ENCODE peak calls at places on chromosomes 1 and 21, in six cellular contexts. Y is psoas muscle, L is AG10803, R is fibroblast of gingiva, K is SW 1271, Z is NCI-H460. A is an unnamed sample.

GRCh38 chr1:24770891-24771290 is 25.6 kb downstream of the CLIC4 start:
- DNase-seq in Y (no peak), L (peak), R (peak), K (no peak), Z (no peak), A (no peak)

GRCh38 chr1:10211805-10212405 is 1.5 kb downstream of the KIF1B start:
- DNase-seq in Y (peak), L (no peak), R (no peak), K (peak), Z (no peak), A (no peak)

GRCh38 chr1:182083851-182084486 is 22.5 kb upstream of the ZNF648 start:
- DNase-seq in Y (no peak), L (no peak), R (no peak), K (no peak), Z (no peak), A (no peak)

GRCh38 chr21:45431781-45432572 is 27.0 kb downstream of the COL18A1 start:
- DNase-seq in Y (no peak), L (no peak), R (no peak), K (no peak), Z (no peak), A (no peak)

GRCh38 chr1:105137543-105138444 is 1388.1 kb downstream of the AMY1C start:
- DNase-seq in Y (no peak), L (no peak), R (no peak), K (peak), Z (peak), A (peak)

GRCh38 chr1:155223017-155223416 is 14.5 kb downstream of the MTX1 start:
- DNase-seq in Y (no peak), L (no peak), R (no peak), K (no peak), Z (no peak), A (no peak)

GRCh38 chr21:45293726-45294401 is 6.2 kb upstream of the POFUT2 start:
- DNase-seq in Y (no peak), L (peak), R (no peak), K (no peak), Z (no peak), A (no peak)

GRCh38 chr1:62271932-62272728 is 47.1 kb downstream of the KANK4 start:
- DNase-seq in Y (no peak), L (peak), R (no peak), K (no peak), Z (no peak), A (no peak)

GRCh38 chr1:153951183-153951582 is 4.7 kb upstream of the DENND4B start:
- DNase-seq in Y (no peak), L (no peak), R (no peak), K (no peak), Z (no peak), A (no peak)

GRCh38 chr1:205324781-205325180 is 3.2 kb upstream of the NUAK2 start:
- DNase-seq in Y (no peak), L (peak), R (no peak), K (no peak), Z (no peak), A (no peak)

GRCh38 chr21:34639882-34640788 is 25.2 kb upstream of the RCAN1 start:
- DNase-seq in Y (no peak), L (no peak), R (no peak), K (no peak), Z (no peak), A (no peak)

GRCh38 chr1:27350673-27351540 is 9.1 kb downstream of the SYTL1 start:
- DNase-seq in Y (peak), L (no peak), R (no peak), K (no peak), Z (no peak), A (no peak)

GRCh38 chr1:106526650-106527049 is 529.8 kb upstream of the PRMT6 start:
- DNase-seq in Y (no peak), L (peak), R (peak), K (peak), Z (no peak), A (no peak)

GRCh38 chr1:221263831-221264767 is 384.9 kb downstream of the HLX start:
- DNase-seq in Y (peak), L (peak), R (peak), K (peak), Z (peak), A (peak)

GRCh38 chr1:58721247-58721820 is 21.5 kb upstream of the MYSM1 start:
- DNase-seq in Y (no peak), L (peak), R (no peak), K (no peak), Z (no peak), A (no peak)

GRCh38 chr1:181128592-181129497 is 40.3 kb downstream of the IER5 start:
- DNase-seq in Y (no peak), L (no peak), R (no peak), K (no peak), Z (no peak), A (no peak)

GRCh38 chr1:33093004-33093403 is 12.1 kb downstream of the AZIN2 start:
- DNase-seq in Y (no peak), L (no peak), R (no peak), K (no peak), Z (no peak), A (no peak)

GRCh38 chr1:10909697-10910489 is 102.6 kb upstream of the TARDBP start:
- DNase-seq in Y (peak), L (no peak), R (no peak), K (no peak), Z (peak), A (no peak)

GRCh38 chr1:32023351-32023750 is 9.7 kb downstream of the KHDRBS1 start:
- DNase-seq in Y (no peak), L (no peak), R (no peak), K (no peak), Z (no peak), A (no peak)

GRCh38 chr1:81428998-81429397 is 371.7 kb upstream of the ADGRL2 start:
- DNase-seq in Y (no peak), L (no peak), R (no peak), K (no peak), Z (no peak), A (no peak)

GRCh38 chr1:170530972-170531757 is 801 bp upstream of the GORAB start:
- DNase-seq in Y (peak), L (no peak), R (peak), K (no peak), Z (no peak), A (no peak)

GRCh38 chr1:53417003-53417402 is 42.2 kb upstream of the DMRTB1 start:
- DNase-seq in Y (no peak), L (no peak), R (no peak), K (no peak), Z (no peak), A (no peak)

GRCh38 chr1:184386271-184387068 is at the start of gene C1orf21:
- DNase-seq in Y (peak), L (peak), R (peak), K (peak), Z (peak), A (peak)

GRCh38 chr1:238681451-238681850 is 704.9 kb upstream of the CHRM3 start:
- DNase-seq in Y (no peak), L (peak), R (no peak), K (no peak), Z (no peak), A (no peak)

GRCh38 chr21:20789696-20790095 is 208.5 kb upstream of the NCAM2 start:
- DNase-seq in Y (no peak), L (no peak), R (peak), K (no peak), Z (no peak), A (no peak)

GRCh38 chr1:232367293-232367692 is 262.6 kb downstream of the SIPA1L2 start:
- DNase-seq in Y (no peak), L (no peak), R (no peak), K (no peak), Z (no peak), A (no peak)

GRCh38 chr21:44532165-44532564 is 7.8 kb downstream of the KRTAP10-1 start:
- DNase-seq in Y (no peak), L (no peak), R (no peak), K (no peak), Z (no peak), A (no peak)

GRCh38 chr1:162298266-162298665 is 78.4 kb downstream of the SPATA46 start:
- DNase-seq in Y (no peak), L (no peak), R (no peak), K (no peak), Z (no peak), A (no peak)

A was measured in LoVo.